ENCODE peak calls at places on chromosome 9, in six cellular contexts. One of them, this sample, is unnamed.

GRCh38 chr9:34701023-34701768 is 8.7 kb downstream of the CCL21 start:
- DNase-seq in adipocyte: peak
- DNase-seq in activated CD8-positive, alpha-beta T cell treated with anti-CD3 and anti-CD28 coated beads for 36 hours: peak
- DNase-seq in natural killer cell treated with Interleukin-12 subunit alpha and Interleukin-12 subunit beta and Interleukin-15 and Interleukin-18, amount 100 ng/mL, for 72 hours: peak
- DNase-seq in osteocyte: peak
- DNase-seq in nucleus accumbens: peak
- DNase-seq in this sample: peak

GRCh38 chr9:111866976-111867375 is 29.6 kb upstream of the UGCG start:
- DNase-seq in osteocyte: no peak
- DNase-seq in adipocyte: peak
- DNase-seq in activated CD8-positive, alpha-beta T cell treated with anti-CD3 and anti-CD28 coated beads for 36 hours: no peak
- DNase-seq in natural killer cell treated with Interleukin-12 subunit alpha and Interleukin-12 subunit beta and Interleukin-15 and Interleukin-18, amount 100 ng/mL, for 72 hours: no peak
- DNase-seq in nucleus accumbens: no peak
- DNase-seq in this sample: no peak

GRCh38 chr9:70435948-70436347 is 21.5 kb upstream of the KLF9 start:
- DNase-seq in osteocyte: no peak
- DNase-seq in adipocyte: peak
- DNase-seq in activated CD8-positive, alpha-beta T cell treated with anti-CD3 and anti-CD28 coated beads for 36 hours: no peak
- DNase-seq in natural killer cell treated with Interleukin-12 subunit alpha and Interleukin-12 subunit beta and Interleukin-15 and Interleukin-18, amount 100 ng/mL, for 72 hours: no peak
- DNase-seq in nucleus accumbens: no peak
- DNase-seq in this sample: no peak

GRCh38 chr9:76459691-76460635 is 981 bp downstream of the GCNT1 start:
- DNase-seq in activated CD8-positive, alpha-beta T cell treated with anti-CD3 and anti-CD28 coated beads for 36 hours: peak
- DNase-seq in natural killer cell treated with Interleukin-12 subunit alpha and Interleukin-12 subunit beta and Interleukin-15 and Interleukin-18, amount 100 ng/mL, for 72 hours: no peak
- DNase-seq in nucleus accumbens: no peak
- DNase-seq in adipocyte: peak
- DNase-seq in osteocyte: no peak
- DNase-seq in this sample: no peak

GRCh38 chr9:130898552-130898852 is 1.9 kb upstream of the QRFP start:
- DNase-seq in nucleus accumbens: no peak
- DNase-seq in adipocyte: no peak
- DNase-seq in activated CD8-positive, alpha-beta T cell treated with anti-CD3 and anti-CD28 coated beads for 36 hours: no peak
- DNase-seq in natural killer cell treated with Interleukin-12 subunit alpha and Interleukin-12 subunit beta and Interleukin-15 and Interleukin-18, amount 100 ng/mL, for 72 hours: no peak
- DNase-seq in osteocyte: no peak
- DNase-seq in this sample: no peak

GRCh38 chr9:110767559-110768063 is 99.0 kb downstream of the MUSK start:
- DNase-seq in activated CD8-positive, alpha-beta T cell treated with anti-CD3 and anti-CD28 coated beads for 36 hours: no peak
- DNase-seq in adipocyte: peak
- DNase-seq in nucleus accumbens: no peak
- DNase-seq in osteocyte: no peak
- DNase-seq in natural killer cell treated with Interleukin-12 subunit alpha and Interleukin-12 subunit beta and Interleukin-15 and Interleukin-18, amount 100 ng/mL, for 72 hours: no peak
- DNase-seq in this sample: no peak

GRCh38 chr9:33676746-33677505 is 118.4 kb upstream of the PRSS3 start:
- DNase-seq in activated CD8-positive, alpha-beta T cell treated with anti-CD3 and anti-CD28 coated beads for 36 hours: peak
- DNase-seq in natural killer cell treated with Interleukin-12 subunit alpha and Interleukin-12 subunit beta and Interleukin-15 and Interleukin-18, amount 100 ng/mL, for 72 hours: no peak
- DNase-seq in nucleus accumbens: peak
- DNase-seq in adipocyte: peak
- DNase-seq in osteocyte: peak
- DNase-seq in this sample: peak

GRCh38 chr9:15509931-15510788 is 610 bp downstream of the PSIP1 start:
- DNase-seq in adipocyte: peak
- DNase-seq in activated CD8-positive, alpha-beta T cell treated with anti-CD3 and anti-CD28 coated beads for 36 hours: peak
- DNase-seq in osteocyte: no peak
- DNase-seq in natural killer cell treated with Interleukin-12 subunit alpha and Interleukin-12 subunit beta and Interleukin-15 and Interleukin-18, amount 100 ng/mL, for 72 hours: peak
- DNase-seq in nucleus accumbens: no peak
- DNase-seq in this sample: no peak

GRCh38 chr9:126986506-126986951 is 71.9 kb downstream of the RALGPS1 start:
- DNase-seq in natural killer cell treated with Interleukin-12 subunit alpha and Interleukin-12 subunit beta and Interleukin-15 and Interleukin-18, amount 100 ng/mL, for 72 hours: no peak
- DNase-seq in osteocyte: no peak
- DNase-seq in adipocyte: no peak
- DNase-seq in nucleus accumbens: no peak
- DNase-seq in activated CD8-positive, alpha-beta T cell treated with anti-CD3 and anti-CD28 coated beads for 36 hours: peak
- DNase-seq in this sample: no peak

GRCh38 chr9:105206821-105207699 is 37.4 kb upstream of the SLC44A1 start:
- DNase-seq in adipocyte: peak
- DNase-seq in natural killer cell treated with Interleukin-12 subunit alpha and Interleukin-12 subunit beta and Interleukin-15 and Interleukin-18, amount 100 ng/mL, for 72 hours: no peak
- DNase-seq in nucleus accumbens: no peak
- DNase-seq in activated CD8-positive, alpha-beta T cell treated with anti-CD3 and anti-CD28 coated beads for 36 hours: no peak
- DNase-seq in osteocyte: no peak
- DNase-seq in this sample: no peak

GRCh38 chr9:133575673-133576590 is 33.3 kb downstream of the FAM163B start:
- DNase-seq in natural killer cell treated with Interleukin-12 subunit alpha and Interleukin-12 subunit beta and Interleukin-15 and Interleukin-18, amount 100 ng/mL, for 72 hours: no peak
- DNase-seq in adipocyte: no peak
- DNase-seq in nucleus accumbens: no peak
- DNase-seq in activated CD8-positive, alpha-beta T cell treated with anti-CD3 and anti-CD28 coated beads for 36 hours: no peak
- DNase-seq in osteocyte: no peak
- DNase-seq in this sample: no peak

GRCh38 chr9:21958833-21959232 is 35.4 kb downstream of the CDKN2A start:
- DNase-seq in adipocyte: no peak
- DNase-seq in nucleus accumbens: no peak
- DNase-seq in natural killer cell treated with Interleukin-12 subunit alpha and Interleukin-12 subunit beta and Interleukin-15 and Interleukin-18, amount 100 ng/mL, for 72 hours: no peak
- DNase-seq in activated CD8-positive, alpha-beta T cell treated with anti-CD3 and anti-CD28 coated beads for 36 hours: no peak
- DNase-seq in osteocyte: no peak
- DNase-seq in this sample: no peak

GRCh38 chr9:114691046-114691955 is 9.3 kb upstream of the TEX48 start:
- DNase-seq in adipocyte: peak
- DNase-seq in activated CD8-positive, alpha-beta T cell treated with anti-CD3 and anti-CD28 coated beads for 36 hours: peak
- DNase-seq in natural killer cell treated with Interleukin-12 subunit alpha and Interleukin-12 subunit beta and Interleukin-15 and Interleukin-18, amount 100 ng/mL, for 72 hours: peak
- DNase-seq in osteocyte: no peak
- DNase-seq in nucleus accumbens: no peak
- DNase-seq in this sample: no peak

GRCh38 chr9:132943677-132944293 is 631 bp downstream of the TSC1 start:
- DNase-seq in activated CD8-positive, alpha-beta T cell treated with anti-CD3 and anti-CD28 coated beads for 36 hours: peak
- DNase-seq in natural killer cell treated with Interleukin-12 subunit alpha and Interleukin-12 subunit beta and Interleukin-15 and Interleukin-18, amount 100 ng/mL, for 72 hours: no peak
- DNase-seq in osteocyte: no peak
- DNase-seq in adipocyte: peak
- DNase-seq in nucleus accumbens: no peak
- DNase-seq in this sample: no peak

GRCh38 chr9:82540175-82540574 is 522.8 kb downstream of the RASEF start:
- DNase-seq in adipocyte: no peak
- DNase-seq in osteocyte: no peak
- DNase-seq in natural killer cell treated with Interleukin-12 subunit alpha and Interleukin-12 subunit beta and Interleukin-15 and Interleukin-18, amount 100 ng/mL, for 72 hours: no peak
- DNase-seq in nucleus accumbens: no peak
- DNase-seq in activated CD8-positive, alpha-beta T cell treated with anti-CD3 and anti-CD28 coated beads for 36 hours: no peak
- DNase-seq in this sample: no peak

GRCh38 chr9:88782931-88783451 is 208.3 kb upstream of the S1PR3 start:
- DNase-seq in natural killer cell treated with Interleukin-12 subunit alpha and Interleukin-12 subunit beta and Interleukin-15 and Interleukin-18, amount 100 ng/mL, for 72 hours: no peak
- DNase-seq in osteocyte: no peak
- DNase-seq in nucleus accumbens: no peak
- DNase-seq in adipocyte: no peak
- DNase-seq in activated CD8-positive, alpha-beta T cell treated with anti-CD3 and anti-CD28 coated beads for 36 hours: no peak
- DNase-seq in this sample: no peak

GRCh38 chr9:114312513-114312875 is 10.4 kb upstream of the ORM1 start:
- DNase-seq in adipocyte: no peak
- DNase-seq in natural killer cell treated with Interleukin-12 subunit alpha and Interleukin-12 subunit beta and Interleukin-15 and Interleukin-18, amount 100 ng/mL, for 72 hours: no peak
- DNase-seq in nucleus accumbens: no peak
- DNase-seq in activated CD8-positive, alpha-beta T cell treated with anti-CD3 and anti-CD28 coated beads for 36 hours: no peak
- DNase-seq in osteocyte: peak
- DNase-seq in this sample: no peak

GRCh38 chr9:137076636-137077009 is 694 bp upstream of the UAP1L1 start:
- DNase-seq in adipocyte: no peak
- DNase-seq in osteocyte: no peak
- DNase-seq in activated CD8-positive, alpha-beta T cell treated with anti-CD3 and anti-CD28 coated beads for 36 hours: no peak
- DNase-seq in natural killer cell treated with Interleukin-12 subunit alpha and Interleukin-12 subunit beta and Interleukin-15 and Interleukin-18, amount 100 ng/mL, for 72 hours: no peak
- DNase-seq in nucleus accumbens: no peak
- DNase-seq in this sample: no peak

GRCh38 chr9:92954078-92954861 is 6.9 kb downstream of the FGD3 start:
- DNase-seq in natural killer cell treated with Interleukin-12 subunit alpha and Interleukin-12 subunit beta and Interleukin-15 and Interleukin-18, amount 100 ng/mL, for 72 hours: peak
- DNase-seq in activated CD8-positive, alpha-beta T cell treated with anti-CD3 and anti-CD28 coated beads for 36 hours: peak
- DNase-seq in adipocyte: no peak
- DNase-seq in osteocyte: no peak
- DNase-seq in nucleus accumbens: no peak
- DNase-seq in this sample: no peak

GRCh38 chr9:99486684-99487083 is 264.6 kb downstream of the SEC61B start:
- DNase-seq in natural killer cell treated with Interleukin-12 subunit alpha and Interleukin-12 subunit beta and Interleukin-15 and Interleukin-18, amount 100 ng/mL, for 72 hours: no peak
- DNase-seq in activated CD8-positive, alpha-beta T cell treated with anti-CD3 and anti-CD28 coated beads for 36 hours: no peak
- DNase-seq in osteocyte: no peak
- DNase-seq in adipocyte: no peak
- DNase-seq in nucleus accumbens: no peak
- DNase-seq in this sample: no peak

GRCh38 chr9:125241863-125242739 is 958 bp upstream of the HSPA5 start:
- DNase-seq in natural killer cell treated with Interleukin-12 subunit alpha and Interleukin-12 subunit beta and Interleukin-15 and Interleukin-18, amount 100 ng/mL, for 72 hours: no peak
- DNase-seq in osteocyte: no peak
- DNase-seq in adipocyte: no peak
- DNase-seq in activated CD8-positive, alpha-beta T cell treated with anti-CD3 and anti-CD28 coated beads for 36 hours: no peak
- DNase-seq in nucleus accumbens: no peak
- DNase-seq in this sample: no peak

GRCh38 chr9:94085062-94085639 is 887 bp downstream of the PTPDC1 start:
- DNase-seq in activated CD8-positive, alpha-beta T cell treated with anti-CD3 and anti-CD28 coated beads for 36 hours: no peak
- DNase-seq in natural killer cell treated with Interleukin-12 subunit alpha and Interleukin-12 subunit beta and Interleukin-15 and Interleukin-18, amount 100 ng/mL, for 72 hours: no peak
- DNase-seq in adipocyte: peak
- DNase-seq in osteocyte: no peak
- DNase-seq in nucleus accumbens: no peak
- DNase-seq in this sample: no peak

GRCh38 chr9:71637926-71638325 is 130.4 kb downstream of the CEMIP2 start:
- DNase-seq in nucleus accumbens: no peak
- DNase-seq in osteocyte: no peak
- DNase-seq in activated CD8-positive, alpha-beta T cell treated with anti-CD3 and anti-CD28 coated beads for 36 hours: no peak
- DNase-seq in natural killer cell treated with Interleukin-12 subunit alpha and Interleukin-12 subunit beta and Interleukin-15 and Interleukin-18, amount 100 ng/mL, for 72 hours: no peak
- DNase-seq in adipocyte: no peak
- DNase-seq in this sample: no peak

GRCh38 chr9:4461434-4461833 is 28.8 kb upstream of the SLC1A1 start:
- DNase-seq in nucleus accumbens: no peak
- DNase-seq in adipocyte: no peak
- DNase-seq in osteocyte: no peak
- DNase-seq in activated CD8-positive, alpha-beta T cell treated with anti-CD3 and anti-CD28 coated beads for 36 hours: no peak
- DNase-seq in natural killer cell treated with Interleukin-12 subunit alpha and Interleukin-12 subunit beta and Interleukin-15 and Interleukin-18, amount 100 ng/mL, for 72 hours: no peak
- DNase-seq in this sample: no peak

GRCh38 chr9:113516840-113517577 is 53.5 kb downstream of the RGS3 start:
- DNase-seq in osteocyte: no peak
- DNase-seq in activated CD8-positive, alpha-beta T cell treated with anti-CD3 and anti-CD28 coated beads for 36 hours: peak
- DNase-seq in natural killer cell treated with Interleukin-12 subunit alpha and Interleukin-12 subunit beta and Interleukin-15 and Interleukin-18, amount 100 ng/mL, for 72 hours: peak
- DNase-seq in adipocyte: no peak
- DNase-seq in nucleus accumbens: no peak
- DNase-seq in this sample: no peak

GRCh38 chr9:71767421-71768321 is 642 bp downstream of the CEMIP2 start:
- DNase-seq in osteocyte: no peak
- DNase-seq in natural killer cell treated with Interleukin-12 subunit alpha and Interleukin-12 subunit beta and Interleukin-15 and Interleukin-18, amount 100 ng/mL, for 72 hours: no peak
- DNase-seq in activated CD8-positive, alpha-beta T cell treated with anti-CD3 and anti-CD28 coated beads for 36 hours: peak
- DNase-seq in nucleus accumbens: no peak
- DNase-seq in adipocyte: peak
- DNase-seq in this sample: peak